ENCODE peak calls at places on chromosomes 16 and 17, in six cellular contexts. F, P, T, O, G and Q are unnamed samples.
A peak's percentile ranks its signal among the peaks of the same experiment; 100 is the strongest.

GRCh38 chr16:86018487-86018886 is 119.5 kb downstream of the IRF8 start:
- DNase-seq in F (no peak), P (peak; percentile 73), T (no peak), O (no peak), G (no peak), Q (no peak)

GRCh38 chr17:32152130-32152529 is 9.8 kb downstream of the RHOT1 start:
- DNase-seq in F (no peak), P (no peak), T (no peak), O (no peak), G (no peak), Q (no peak)

GRCh38 chr16:54080524-54081008 is 206.0 kb downstream of the IRX3 start:
- DNase-seq in F (peak; percentile 19), P (no peak), T (no peak), O (no peak), G (peak; percentile 80), Q (no peak)

GRCh38 chr17:81420769-81421462 is 25.7 kb downstream of the BAHCC1 start:
- DNase-seq in F (no peak), P (no peak), T (no peak), O (no peak), G (no peak), Q (no peak)

GRCh38 chr17:7336240-7337175 is at the start of gene ACAP1:
- DNase-seq in F (no peak), P (peak; percentile 61), T (peak; percentile 13), O (no peak), G (no peak), Q (peak; percentile 97)

GRCh38 chr17:7355053-7355452 is at the start of gene TMEM95:
- DNase-seq in F (no peak), P (no peak), T (no peak), O (peak; percentile 31), G (no peak), Q (no peak)

GRCh38 chr17:5466295-5466694 is 2.5 kb downstream of the DHX33 start:
- DNase-seq in F (no peak), P (no peak), T (no peak), O (no peak), G (no peak), Q (no peak)

GRCh38 chr17:34781571-34782108 is 179.6 kb downstream of the CCT6B start:
- DNase-seq in F (peak; percentile 42), P (peak; percentile 22), T (no peak), O (peak; percentile 9), G (no peak), Q (no peak)

GRCh38 chr17:81392909-81393654 is 2.2 kb upstream of the BAHCC1 start:
- DNase-seq in F (no peak), P (peak; percentile 54), T (no peak), O (peak; percentile 64), G (no peak), Q (no peak)

GRCh38 chr16:66979011-66979717 is 9.2 kb upstream of the CES4A start:
- DNase-seq in F (no peak), P (no peak), T (no peak), O (no peak), G (no peak), Q (no peak)

GRCh38 chr16:85033153-85033552 is 5.6 kb downstream of the KIAA0513 start:
- DNase-seq in F (no peak), P (no peak), T (no peak), O (no peak), G (no peak), Q (no peak)

GRCh38 chr17:70520447-70520846 is 351.1 kb downstream of the KCNJ2 start:
- DNase-seq in F (no peak), P (no peak), T (no peak), O (no peak), G (no peak), Q (no peak)

GRCh38 chr17:82593590-82594087 is 54.6 kb downstream of the WDR45B start:
- DNase-seq in F (no peak), P (no peak), T (no peak), O (no peak), G (no peak), Q (no peak)